ENCODE peak calls at places on chromosome 1, in nine cellular contexts. G is HepG2, Z is NB4, J is A549, T is HCT116, V is H1, P is GM12878, K is K562, R is SK-N-SH. A is an unnamed sample.

GRCh38 chr1:150543500-150544143 is 5.6 kb upstream of the ADAMTSL4 start:
- DNase-seq in P (no peak), J (no peak), R (peak; percentile 10), V (no peak), K (no peak), Z (no peak), T (no peak), G (peak; percentile 74), A (no peak)

GRCh38 chr1:43933386-43934278 is at the start of gene ARTN:
- DNase-seq in Z (no peak), G (no peak), J (no peak), R (no peak), K (no peak), V (no peak), P (no peak), T (no peak), A (no peak)

GRCh38 chr1:219517031-219517430 is 95.9 kb downstream of the ZC3H11B start:
- DNase-seq in J (no peak), K (no peak), T (peak; percentile 6), P (no peak), Z (no peak), V (no peak), R (no peak), G (no peak), A (no peak)

GRCh38 chr1:53401815-53402745 is 57.1 kb upstream of the DMRTB1 start:
- DNase-seq in K (no peak), R (no peak), V (no peak), P (no peak), T (no peak), Z (no peak), J (no peak), G (no peak), A (no peak)

GRCh38 chr1:37261129-37261528 is 213.3 kb upstream of the ZC3H12A start:
- DNase-seq in P (no peak), J (no peak), K (no peak), G (no peak), T (no peak), R (no peak), Z (no peak), V (no peak), A (no peak)

GRCh38 chr1:226827458-226827857 is 43.0 kb upstream of the PSEN2 start:
- DNase-seq in V (no peak), P (no peak), Z (peak; percentile 33), K (peak; percentile 45), J (no peak), R (no peak), T (no peak), G (no peak), A (no peak)

GRCh38 chr1:69139007-69139406 is 428.7 kb upstream of the LRRC7 start:
- DNase-seq in J (no peak), P (no peak), K (no peak), Z (no peak), G (no peak), T (no peak), R (no peak), V (no peak), A (no peak)

GRCh38 chr1:205226868-205227583 is 720 bp upstream of the TMCC2 start:
- DNase-seq in R (peak; percentile 39), V (no peak), Z (no peak), T (peak; percentile 10), J (peak; percentile 44), G (peak; percentile 56), P (no peak), K (peak; percentile 35), A (peak; percentile 37)

GRCh38 chr1:32056598-32056997 is 16.1 kb upstream of the TMEM39B start:
- DNase-seq in V (no peak), Z (no peak), K (no peak), J (no peak), T (no peak), R (no peak), G (no peak), P (no peak), A (no peak)

GRCh38 chr1:92201973-92202372 is 15.7 kb upstream of the C1orf146 start:
- DNase-seq in P (no peak), R (no peak), G (no peak), K (no peak), Z (peak; percentile 66), V (no peak), T (no peak), J (no peak), A (no peak)
- TF ChIP-seq MAX in P (no peak), R (no peak), G (no peak), K (no peak), Z (no peak), V (no peak), T (no peak), J (no peak), A (no peak)

DNA sequence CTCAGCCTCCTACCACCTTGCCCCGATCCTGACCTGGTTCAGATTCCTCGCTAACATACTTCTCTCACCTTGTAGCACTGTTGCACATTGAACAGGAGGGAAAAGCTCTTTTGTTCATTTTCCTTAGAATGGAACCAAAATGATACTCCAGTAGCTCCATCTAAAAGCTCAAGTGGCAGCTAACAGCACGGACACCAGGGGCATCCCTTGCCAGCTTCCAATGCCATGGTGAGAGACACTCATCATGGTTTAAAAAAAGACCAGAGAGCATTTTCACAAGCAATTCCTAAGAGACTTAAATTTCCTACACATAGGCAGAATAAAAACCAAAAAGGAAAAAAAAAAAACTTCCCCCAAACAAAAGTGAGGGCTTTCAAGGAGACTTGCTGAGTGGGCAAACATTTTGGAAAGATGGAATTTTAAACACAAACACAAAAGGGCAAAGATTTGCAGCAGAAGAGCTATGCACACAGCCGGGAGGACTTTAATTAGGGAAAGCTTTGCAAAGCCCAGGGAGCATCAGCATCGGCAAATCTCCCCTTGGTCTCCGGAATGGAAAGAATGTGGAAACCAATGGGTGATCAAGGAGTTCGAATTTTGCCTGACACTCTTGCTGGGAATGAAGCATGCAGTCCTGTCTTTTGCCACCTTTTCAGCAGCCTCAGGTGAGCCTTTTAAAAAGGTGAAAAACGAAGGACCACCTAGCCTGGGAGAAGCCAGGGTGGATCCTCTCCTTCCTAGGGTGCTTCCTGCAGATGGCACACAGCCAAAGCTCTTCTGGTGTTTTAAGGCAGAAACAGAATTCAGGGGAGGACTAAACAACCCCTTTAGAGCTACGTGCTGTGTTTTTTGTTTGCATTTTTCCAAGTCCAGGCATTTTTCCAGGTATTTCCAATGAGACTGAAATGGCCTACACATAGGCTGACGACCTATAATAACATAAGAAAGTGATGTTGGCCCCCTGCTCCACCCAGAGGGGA is 84.2 kb downstream of the CAPZB start:
- DNase-seq in V (peak; percentile 34), G (no peak), K (no peak), T (no peak), J (no peak), R (no peak), P (no peak), Z (no peak), A (no peak)
- H3K4me3 ChIP-seq in V (no peak overlapping the region), G (no peak overlapping the region), K (no peak overlapping the region), T (no peak overlapping the region), J (no peak overlapping the region), R (no peak overlapping the region), P (no peak overlapping the region), Z (no peak overlapping the region), A (no peak overlapping the region)

DNA sequence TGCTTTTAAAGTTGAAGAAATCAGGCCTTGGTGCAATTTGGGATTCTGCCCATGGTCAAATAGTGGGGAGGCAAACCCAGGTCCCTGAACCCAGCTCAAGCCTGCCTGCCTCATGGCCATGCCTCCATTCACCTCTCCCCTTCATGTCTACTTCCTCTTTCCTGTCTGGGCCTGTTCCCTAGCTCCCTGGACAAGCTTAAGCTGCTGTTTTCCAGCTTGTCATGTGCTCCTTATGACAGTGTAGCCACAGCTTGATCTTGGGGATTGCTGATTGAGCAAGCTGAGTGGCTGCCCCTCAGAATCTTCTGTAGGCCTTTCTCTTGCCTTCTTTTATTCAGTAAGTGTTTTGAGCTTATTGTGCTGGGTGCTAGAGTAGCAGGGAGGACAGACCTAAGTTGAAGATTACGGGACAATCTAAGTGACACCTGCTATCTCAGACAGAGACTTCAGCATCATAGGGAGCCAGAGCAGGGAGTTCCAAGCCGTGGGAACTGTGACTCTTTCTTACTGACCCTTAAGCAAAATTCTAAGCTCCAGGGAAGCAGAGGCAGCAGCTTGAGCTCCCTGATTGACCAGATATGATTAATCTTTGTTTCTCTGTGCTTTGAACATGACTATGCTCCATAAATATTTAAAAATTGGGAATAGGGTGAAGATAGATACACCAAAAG is 520 bp upstream of the MR1 start:
- DNase-seq in V (no peak), J (peak; percentile 29), R (no peak), P (peak; percentile 65), K (no peak), G (no peak), Z (peak; percentile 82), T (peak; percentile 18), A (no peak)
- TF ChIP-seq MAX in V (no peak), J (no peak), R (peak; percentile 19), P (no peak), K (peak; percentile 72), G (peak; percentile 64), Z (peak; percentile 64), T (peak; percentile 64), A (no peak)

GRCh38 chr1:86871001-86871400 is 42.9 kb downstream of the SELENOF start:
- DNase-seq in V (no peak), K (no peak), P (no peak), T (no peak), R (no peak), Z (no peak), G (no peak), J (no peak), A (no peak)

GRCh38 chr1:86868477-86868876 is 45.4 kb downstream of the SELENOF start:
- DNase-seq in R (no peak), T (no peak), J (no peak), Z (no peak), P (no peak), G (no peak), V (no peak), K (no peak), A (peak; percentile 32)

GRCh38 chr1:86866665-86867064 is 47.3 kb downstream of the SELENOF start:
- DNase-seq in Z (peak; percentile 5), T (no peak), G (no peak), J (peak; percentile 6), R (no peak), K (no peak), V (no peak), P (no peak), A (no peak)

GRCh38 chr1:86861424-86861823 is 52.5 kb downstream of the SELENOF start:
- DNase-seq in J (no peak), V (no peak), T (no peak), K (no peak), G (no peak), Z (no peak), R (no peak), P (no peak), A (no peak)

DNA sequence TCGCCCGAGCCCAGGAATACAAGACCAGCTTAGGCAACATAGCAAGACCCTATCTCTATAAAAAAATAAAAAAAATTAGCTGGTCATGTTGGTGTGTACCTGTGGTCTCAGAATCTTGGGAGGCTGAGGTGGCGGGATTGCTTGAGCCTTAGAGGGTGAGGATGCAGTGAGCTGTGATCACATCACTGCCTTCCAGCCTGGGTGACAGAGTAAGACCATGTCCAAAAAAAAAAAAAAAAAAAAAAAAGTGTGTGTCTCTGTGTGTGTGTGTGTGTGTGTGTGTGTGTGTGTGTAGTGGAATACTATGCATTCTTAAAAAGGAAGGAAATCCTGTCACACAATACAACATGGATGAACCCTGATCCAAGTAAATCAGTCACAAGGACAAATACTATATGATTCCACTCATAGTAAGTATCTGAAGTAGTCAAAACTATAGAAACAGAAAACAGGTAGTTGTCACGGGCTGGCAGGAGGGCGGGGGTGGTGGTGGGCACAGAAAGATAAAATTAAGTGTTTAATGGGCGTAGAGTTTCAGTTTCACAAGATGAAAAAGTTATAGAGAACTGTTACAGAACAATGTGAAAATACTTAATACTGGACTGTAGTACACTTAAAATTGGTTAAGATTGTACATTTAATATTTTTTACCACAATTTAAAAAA is 47.8 kb downstream of the SELENOF start:
- DNase-seq in P (peak; percentile 24), Z (no peak), R (no peak), T (no peak), V (no peak), J (no peak), K (no peak), G (no peak), A (no peak)
- H3K4me3 ChIP-seq in P (no peak overlapping the region), Z (no peak overlapping the region), R (no peak overlapping the region), T (no peak overlapping the region), V (no peak overlapping the region), J (no peak overlapping the region), K (no peak overlapping the region), G (no peak overlapping the region), A (no peak overlapping the region)